ENCODE peak calls at places on chromosomes 3 and 15, in seven cellular contexts. Y is cardiac muscle cell, Z is OCI-LY7, N is pancreas, R is A549, F is transverse colon, K is endodermal cell. H is an unnamed sample. For H3K4me1, the result is how much of the 10 kb centered on the place peaks cover.

GRCh38 chr3:46549408-46549904 is 16.6 kb downstream of the LRRC2 start:
- DNase-seq in Y (no peak), Z (peak), N (no peak), R (no peak), F (no peak), K (no peak), H (no peak)

GRCh38 chr3:45992820-45993219 is 2.8 kb downstream of the FYCO1 start:
- DNase-seq in Y (no peak), Z (no peak), N (no peak), R (no peak), F (no peak), K (no peak), H (no peak)

GRCh38 chr3:101223016-101223415 is 97.4 kb downstream of the IMPG2 start:
- DNase-seq in Y (no peak), Z (no peak), N (no peak), R (no peak), F (no peak), K (no peak), H (no peak)

GRCh38 chr3:39965997-39966396 is 156.6 kb downstream of the MYRIP start:
- DNase-seq in Y (no peak), Z (no peak), N (no peak), R (no peak), F (no peak), K (no peak), H (no peak)

GRCh38 chr3:100756441-100756840 is 47.1 kb downstream of the TFG start:
- DNase-seq in Y (no peak), Z (no peak), N (no peak), R (no peak), F (no peak), K (no peak), H (no peak)

GRCh38 chr3:62567097-62568021 is 194.0 kb upstream of the FEZF2 start:
- DNase-seq in Y (peak), Z (no peak), N (no peak), R (no peak), F (no peak), K (no peak), H (no peak)

GRCh38 chr3:105170423-105170822 is 196.3 kb upstream of the ALCAM start:
- DNase-seq in Y (no peak), Z (no peak), N (no peak), R (no peak), F (no peak), K (no peak), H (no peak)

GRCh38 chr3:131840151-131840797 is 194.5 kb downstream of the CPNE4 start:
- DNase-seq in Y (no peak), Z (no peak), N (no peak), R (no peak), F (no peak), K (no peak), H (no peak)

GRCh38 chr15:64527263-64527984 is 67.0 kb downstream of the ZNF609 start:
- DNase-seq in Y (no peak), Z (no peak), N (no peak), R (peak), F (no peak), K (no peak), H (peak)

GRCh38 chr3:11140054-11140712 is 14.1 kb upstream of the HRH1 start:
- DNase-seq in Y (no peak), Z (peak), N (no peak), R (no peak), F (peak), K (no peak), H (no peak)

GRCh38 chr3:137946341-137946973 is 63.5 kb upstream of the CLDN18 start:
- DNase-seq in Y (peak), Z (peak), N (peak), R (peak), F (peak), K (peak), H (peak)

GRCh38 chr3:47411696-47412452 is 31.1 kb downstream of the PTPN23 start:
- DNase-seq in Y (no peak), Z (no peak), N (no peak), R (no peak), F (no peak), K (no peak), H (no peak)

GRCh38 chr15:31953573-31953972 is 76.7 kb upstream of the CHRNA7 start:
- DNase-seq in Y (no peak), Z (no peak), N (no peak), R (no peak), F (no peak), K (peak), H (no peak)

GRCh38 chr15:68650901-68651709 is 72.3 kb downstream of the CORO2B start:
- DNase-seq in Y (peak), Z (peak), N (peak), R (peak), F (peak), K (peak), H (no peak)

GRCh38 chr3:100001083-100001482 is 113.2 kb downstream of the FILIP1L start:
- DNase-seq in Y (no peak), Z (no peak), N (no peak), R (no peak), F (no peak), K (no peak), H (no peak)

GRCh38 chr3:131551761-131552160 is 49.0 kb upstream of the MRPL3 start:
- DNase-seq in Y (no peak), Z (no peak), N (no peak), R (no peak), F (no peak), K (no peak), H (no peak)

GRCh38 chr3:197344582-197345318 is 46.3 kb upstream of the DLG1 start:
- DNase-seq in Y (no peak), Z (no peak), N (no peak), R (no peak), F (no peak), K (no peak), H (no peak)

GRCh38 chr3:81406318-81406717 is 355.1 kb downstream of the GBE1 start:
- DNase-seq in Y (no peak), Z (no peak), N (no peak), R (no peak), F (no peak), K (no peak), H (no peak)

GRCh38 chr3:138945646-138946553 is 1.0 kb downstream of the FOXL2 start:
- DNase-seq in Y (peak), Z (no peak), N (peak), R (peak), F (peak), K (peak), H (peak)

GRCh38 chr3:58059349-58060321 is 51.4 kb downstream of the FLNB start:
- DNase-seq in Y (peak), Z (no peak), N (peak), R (no peak), F (peak), K (no peak), H (no peak)

GRCh38 chr3:58105196-58105595 is 97.0 kb downstream of the FLNB start:
- DNase-seq in Y (no peak), Z (no peak), N (no peak), R (no peak), F (no peak), K (no peak), H (no peak)

GRCh38 chr3:56725175-56725574 is 42.1 kb upstream of the TASOR start:
- DNase-seq in Y (no peak), Z (no peak), N (no peak), R (no peak), F (peak), K (no peak), H (no peak)

GRCh38 chr3:10002951-10003350 is 16.3 kb upstream of the EMC3 start:
- DNase-seq in Y (no peak), Z (no peak), N (no peak), R (no peak), F (no peak), K (peak), H (no peak)

GRCh38 chr3:52086939-52087675 is 30.7 kb upstream of the DUSP7 start:
- DNase-seq in Y (no peak), Z (no peak), N (no peak), R (no peak), F (no peak), K (no peak), H (no peak)

GRCh38 chr3:127027811-127028548 is 45.1 kb downstream of the PLXNA1 start:
- DNase-seq in Y (no peak), Z (no peak), N (no peak), R (no peak), F (peak), K (no peak), H (no peak)

GRCh38 chr3:169295126-169295525 is 368.4 kb downstream of the MECOM start:
- DNase-seq in Y (no peak), Z (peak), N (no peak), R (no peak), F (no peak), K (no peak), H (no peak)

GRCh38 chr15:57506422-57506821 is 85.3 kb upstream of the MYZAP start:
- DNase-seq in Y (peak), Z (no peak), N (no peak), R (no peak), F (no peak), K (peak), H (no peak)
- H3K27ac ChIP-seq in Y (peak), Z (no peak), N (peak), R (peak), F (peak), K (peak), H (peak)

DNA sequence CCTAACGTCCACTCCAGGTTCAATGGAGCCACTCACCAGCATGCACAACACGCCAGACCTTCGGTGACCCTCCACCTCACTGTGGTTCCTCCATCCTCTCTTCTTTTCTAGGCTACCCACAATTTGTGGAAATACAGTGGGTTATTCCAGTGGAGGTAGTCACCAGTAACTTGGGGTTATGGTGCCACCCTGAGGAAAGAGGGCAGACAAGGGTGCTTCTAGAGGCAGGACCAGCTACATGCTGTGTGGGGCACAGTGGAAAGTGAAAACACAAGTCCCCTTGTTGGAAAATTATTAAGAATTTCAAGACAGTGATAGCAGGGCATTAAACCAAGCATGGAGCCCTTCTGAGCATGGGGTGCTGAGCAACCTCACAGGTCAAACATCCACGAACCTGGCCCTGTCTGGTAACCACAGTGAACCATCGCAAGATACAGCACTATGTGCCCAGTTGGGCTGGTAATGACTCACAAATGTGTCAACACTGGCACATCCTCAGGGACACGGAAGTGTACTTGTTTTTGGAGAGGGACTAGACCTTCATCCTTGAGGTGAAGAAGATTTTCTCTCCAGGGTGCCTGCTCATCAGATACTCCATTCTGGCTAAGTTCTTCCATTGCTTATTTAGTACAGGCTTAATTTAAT is 166.7 kb downstream of the STT3B start:
- DNase-seq in Y (no peak), Z (no peak), N (no peak), R (peak), F (no peak), K (no peak), H (no peak)
- TF ChIP-seq CTCF in Y (no peak), Z (no peak), N (no peak), R (no peak), F (no peak), K (no peak), H (no peak)

GRCh38 chr15:80840173-80841130 is 61.3 kb downstream of the CEMIP start:
- DNase-seq in Y (no peak), Z (no peak), N (no peak), R (no peak), F (no peak), K (no peak), H (no peak)

GRCh38 chr15:80841537-80841936 is 62.4 kb downstream of the CEMIP start:
- DNase-seq in Y (no peak), Z (no peak), N (no peak), R (no peak), F (no peak), K (no peak), H (no peak)

GRCh38 chr15:80838666-80839065 is 59.5 kb downstream of the CEMIP start:
- DNase-seq in Y (no peak), Z (no peak), N (no peak), R (no peak), F (no peak), K (no peak), H (no peak)

GRCh38 chr15:80838012-80838411 is 58.8 kb downstream of the CEMIP start:
- DNase-seq in Y (no peak), Z (no peak), N (no peak), R (no peak), F (no peak), K (no peak), H (no peak)

GRCh38 chr15:80839764-80840130 is 60.6 kb downstream of the CEMIP start:
- DNase-seq in Y (no peak), Z (no peak), N (no peak), R (no peak), F (peak), K (no peak), H (no peak)
- H3K4me1 ChIP-seq in Y (under half), Z (under half), N (under half), R (under half), F (under half), K (under half), H (under half)

DNA sequence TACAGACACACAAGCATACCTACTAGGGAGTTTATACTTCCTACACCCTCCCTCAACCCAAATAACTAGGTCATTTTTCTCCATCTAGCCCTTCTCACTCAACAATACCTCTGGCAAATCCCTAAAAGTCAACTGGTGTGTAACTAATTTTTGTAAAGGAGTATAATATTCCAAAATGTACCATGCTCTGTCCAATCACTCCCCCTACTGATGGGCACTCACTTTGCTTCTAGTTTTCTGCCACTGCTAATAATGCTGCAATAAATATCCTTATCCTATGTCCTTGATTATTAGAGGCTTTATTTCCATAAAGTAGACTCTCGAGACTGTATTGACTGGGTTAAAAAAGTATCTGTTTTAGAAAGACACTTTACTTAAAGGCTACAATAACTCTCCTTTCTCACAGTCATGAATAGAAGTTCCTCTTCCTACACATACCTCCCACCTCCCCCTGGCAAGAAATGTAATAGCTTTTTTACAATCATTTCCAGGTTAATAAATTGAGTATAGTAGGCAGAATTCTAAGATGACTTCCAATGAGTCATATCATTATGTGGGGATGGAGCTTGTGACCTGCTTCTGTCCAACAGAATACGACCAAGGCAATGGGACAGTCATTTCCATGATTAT is 30.0 kb downstream of the SHQ1 start:
- DNase-seq in Y (peak), Z (peak), N (no peak), R (peak), F (no peak), K (no peak), H (no peak)
- H3K27ac ChIP-seq in Y (no peak), Z (no peak), N (no peak), R (no peak), F (no peak), K (no peak), H (no peak)

DNA sequence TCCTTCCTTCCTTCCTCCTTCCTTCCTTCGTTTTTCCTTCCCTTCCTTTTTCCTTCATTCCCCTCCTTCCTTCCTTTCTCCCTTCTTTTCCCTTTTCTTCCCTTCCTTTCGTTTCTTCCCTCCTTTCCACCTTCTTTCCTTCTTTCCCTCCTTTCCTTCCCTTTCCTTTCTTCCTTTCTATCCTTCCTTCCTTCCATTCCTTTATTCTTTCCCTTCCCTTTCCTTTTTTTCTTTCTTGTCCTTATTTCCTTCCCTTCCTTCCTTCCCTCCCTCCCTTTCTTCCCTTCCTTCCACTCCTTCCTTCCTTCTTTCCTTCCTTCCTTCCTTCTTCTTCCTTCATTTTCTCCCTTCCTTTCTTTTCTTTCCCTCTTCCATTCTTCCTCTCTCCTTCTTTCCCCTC is 394.6 kb downstream of the GABRB3 start:
- DNase-seq in Y (no peak), Z (no peak), N (no peak), R (no peak), F (no peak), K (no peak), H (no peak)
- TF ChIP-seq CTCF in Y (no peak), Z (no peak), N (no peak), R (no peak), F (no peak), K (no peak), H (no peak)

DNA sequence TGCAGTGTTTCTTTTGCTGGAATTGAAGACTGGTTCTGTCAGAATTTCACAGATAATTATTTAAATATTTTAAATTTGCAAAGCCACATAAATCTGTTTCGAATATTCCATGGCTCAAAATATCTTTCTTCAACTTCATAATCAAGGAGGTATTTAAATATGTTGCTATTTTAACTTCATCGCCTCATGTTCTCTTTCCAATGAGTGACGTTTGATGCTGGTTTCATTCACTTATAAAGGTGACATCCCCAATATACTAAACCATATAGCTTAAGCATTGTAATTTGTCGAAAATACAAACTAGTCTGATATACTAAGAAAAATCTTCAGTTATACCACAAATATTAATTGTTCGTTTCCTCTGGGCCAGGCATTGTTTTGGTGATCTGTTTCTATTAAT is 22.5 kb downstream of the MBNL1 start:
- DNase-seq in Y (no peak), Z (no peak), N (no peak), R (no peak), F (no peak), K (no peak), H (no peak)
- H3K4me1 ChIP-seq in Y (under half), Z (half or more), N (under half), R (half or more), F (half or more), K (under half), H (under half)

DNA sequence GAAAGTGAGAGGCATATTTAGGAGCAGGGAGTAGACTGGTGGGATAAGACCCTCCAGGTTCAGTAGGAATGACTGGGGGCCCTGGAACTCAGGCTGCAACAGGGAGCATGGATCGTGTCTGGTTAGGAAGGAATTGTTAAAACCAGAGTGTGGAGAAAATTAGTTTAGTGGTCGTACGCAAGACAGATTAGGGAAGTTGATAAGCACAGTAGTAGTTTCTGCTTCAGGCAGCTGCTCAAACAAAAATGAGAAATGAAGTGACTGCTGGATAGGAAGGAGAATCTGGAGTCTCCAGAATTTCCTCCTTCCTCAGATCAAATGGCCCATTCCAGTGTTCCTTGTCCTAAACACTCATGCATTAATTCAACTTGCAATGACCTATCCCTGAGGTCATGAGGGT is 11.2 kb downstream of the MYD88 start:
- DNase-seq in Y (no peak), Z (no peak), N (no peak), R (no peak), F (no peak), K (no peak), H (no peak)
- H3K27ac ChIP-seq in Y (no peak), Z (no peak), N (no peak), R (no peak), F (no peak), K (no peak), H (no peak)

GRCh38 chr15:34729056-34729455 is 25.7 kb downstream of the GJD2 start:
- DNase-seq in Y (no peak), Z (no peak), N (no peak), R (no peak), F (no peak), K (no peak), H (no peak)

GRCh38 chr15:34721802-34722795 is 32.7 kb downstream of the GJD2 start:
- DNase-seq in Y (peak), Z (no peak), N (no peak), R (peak), F (no peak), K (peak), H (peak)

GRCh38 chr15:34726407-34727100 is 28.2 kb downstream of the GJD2 start:
- DNase-seq in Y (no peak), Z (no peak), N (no peak), R (no peak), F (no peak), K (no peak), H (no peak)

GRCh38 chr15:34724486-34724885 is 30.3 kb downstream of the GJD2 start:
- DNase-seq in Y (no peak), Z (no peak), N (no peak), R (no peak), F (no peak), K (no peak), H (no peak)

DNA sequence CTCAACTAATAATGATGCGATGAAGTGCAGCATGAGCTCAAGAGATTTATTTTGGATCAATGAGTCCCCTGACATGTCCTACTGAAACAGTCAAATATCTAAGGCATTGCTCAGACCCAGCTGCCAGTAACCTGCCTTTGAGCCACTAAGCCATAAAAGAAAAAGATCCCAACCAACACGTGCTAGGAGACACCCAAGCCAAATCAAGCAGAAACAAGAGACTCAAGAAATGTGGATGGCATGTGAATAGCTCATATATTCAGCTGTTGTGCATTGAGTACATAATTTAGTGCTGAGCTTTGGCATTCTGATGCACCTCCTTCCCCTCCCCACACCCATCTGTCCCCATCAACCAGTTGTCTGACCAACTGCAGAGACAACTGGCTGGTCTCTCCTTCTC is 29.2 kb downstream of the GJD2 start:
- DNase-seq in Y (no peak), Z (no peak), N (no peak), R (no peak), F (no peak), K (no peak), H (no peak)
- TF ChIP-seq CTCF in Y (no peak), Z (no peak), N (no peak), R (no peak), F (no peak), K (no peak), H (no peak)

H was measured in foreskin keratinocyte.